ENCODE peak calls at places on chromosomes 3 and 15, in eight cellular contexts. D is IMR-90, G is astrocyte, B is dorsolateral prefrontal cortex, T is GM23338, S is fibroblast of the aortic adventitia, H is brain microvascular endothelial cell, P is fibroblast of lung. R is an unnamed sample.

GRCh38 chr15:75606711-75607684 is 18.5 kb downstream of the SNUPN start:
- DNase-seq in D (peak), G (peak), B (no peak), T (no peak), S (no peak), H (peak), P (peak), R (peak)

GRCh38 chr3:37945803-37946530 is 44.6 kb upstream of the VILL start:
- DNase-seq in D (peak), G (peak), B (no peak), T (no peak), S (peak), H (peak), P (peak), R (no peak)

GRCh38 chr15:84570164-84570692 is 30.6 kb upstream of the ZSCAN2 start:
- DNase-seq in D (no peak), G (peak), B (peak), T (peak), S (no peak), H (no peak), P (peak), R (peak)

GRCh38 chr15:83652606-83653204 is 1.2 kb upstream of the ADAMTSL3 start:
- DNase-seq in D (no peak), G (no peak), B (no peak), T (no peak), S (no peak), H (no peak), P (no peak), R (no peak)

GRCh38 chr15:59148160-59148810 is 43.3 kb downstream of the CCNB2 start:
- DNase-seq in D (peak), G (peak), B (no peak), T (peak), S (peak), H (no peak), P (peak), R (no peak)

GRCh38 chr15:99019558-99020540 is 12.3 kb upstream of the PGPEP1L start:
- DNase-seq in D (peak), G (peak), B (no peak), T (no peak), S (peak), H (peak), P (peak), R (peak)

GRCh38 chr3:89287902-89288520 is 180.6 kb downstream of the EPHA3 start:
- DNase-seq in D (no peak), G (no peak), B (no peak), T (no peak), S (no peak), H (no peak), P (no peak), R (no peak)

GRCh38 chr3:77825045-77825827 is 785.3 kb downstream of the ROBO2 start:
- DNase-seq in D (peak), G (peak), B (no peak), T (no peak), S (no peak), H (peak), P (peak), R (peak)

GRCh38 chr3:45966371-45966780 is 23.1 kb downstream of the CXCR6 start:
- DNase-seq in D (no peak), G (no peak), B (no peak), T (peak), S (no peak), H (no peak), P (no peak), R (no peak)

GRCh38 chr3:50297896-50298725 is 1.1 kb downstream of the HYAL3 start:
- DNase-seq in D (no peak), G (no peak), B (no peak), T (peak), S (no peak), H (no peak), P (no peak), R (no peak)

GRCh38 chr3:8903191-8903590 is 60.1 kb downstream of the RAD18 start:
- DNase-seq in D (peak), G (peak), B (no peak), T (no peak), S (no peak), H (no peak), P (peak), R (no peak)

GRCh38 chr3:8895829-8896228 is 67.4 kb downstream of the RAD18 start:
- DNase-seq in D (no peak), G (no peak), B (no peak), T (no peak), S (no peak), H (no peak), P (no peak), R (no peak)

DNA sequence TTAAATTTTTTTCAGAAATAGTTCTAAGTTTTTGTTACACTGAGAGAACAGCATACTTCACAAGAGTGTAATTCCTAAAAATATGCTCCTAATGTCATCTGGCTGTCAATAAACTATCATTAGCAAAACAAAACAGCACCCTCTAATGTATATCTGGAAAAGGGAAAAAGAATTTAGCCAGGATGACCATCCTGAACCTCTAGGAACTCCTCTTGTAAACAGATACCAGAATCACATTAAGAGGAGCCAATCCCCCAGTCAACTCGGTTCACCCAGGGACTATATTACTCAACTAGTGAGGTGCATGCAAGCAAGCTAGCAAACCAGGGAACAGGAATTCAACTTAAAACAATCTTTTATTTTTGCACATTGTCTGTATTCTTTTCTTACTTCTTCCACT is 63.2 kb downstream of the RAD18 start:
- DNase-seq in D (peak), G (no peak), B (no peak), T (peak), S (no peak), H (no peak), P (peak), R (peak)
- TF ChIP-seq CTCF in D (peak), G (no peak), B (no peak), T (no peak), S (no peak), H (no peak), P (no peak), R (no peak)

GRCh38 chr3:197670361-197670760 is 66.3 kb downstream of the RUBCN start:
- DNase-seq in D (no peak), G (no peak), B (no peak), T (no peak), S (no peak), H (no peak), P (no peak), R (no peak)

GRCh38 chr3:197674741-197675567 is 61.8 kb downstream of the RUBCN start:
- DNase-seq in D (no peak), G (no peak), B (no peak), T (no peak), S (no peak), H (no peak), P (no peak), R (no peak)

GRCh38 chr3:197680955-197681521 is 55.7 kb downstream of the RUBCN start:
- DNase-seq in D (no peak), G (no peak), B (no peak), T (peak), S (no peak), H (no peak), P (no peak), R (no peak)

DNA sequence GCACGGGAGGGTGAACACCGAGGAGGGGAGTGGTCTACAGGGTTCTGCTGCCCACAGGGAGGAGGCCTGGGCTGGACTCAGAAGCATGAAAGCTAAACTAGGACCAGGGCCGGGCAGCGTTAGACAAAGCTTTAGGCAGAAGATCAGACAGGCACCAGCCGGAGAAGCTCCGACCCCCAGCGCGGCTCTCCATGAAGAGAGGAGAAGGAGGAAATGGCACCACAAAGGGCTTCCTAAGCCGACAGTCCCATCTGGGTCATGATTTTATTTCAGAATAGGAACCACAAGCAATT is 61.2 kb downstream of the RUBCN start:
- DNase-seq in D (no peak), G (no peak), B (no peak), T (no peak), S (no peak), H (no peak), P (no peak), R (no peak)
- H3K4me3 ChIP-seq in D (no peak), G (no peak), B (no peak), T (no peak), S (no peak), H (no peak), P (no peak), R (no peak)

GRCh38 chr15:79168922-79169322 is 78.3 kb upstream of the RASGRF1 start:
- DNase-seq in D (no peak), G (peak), B (peak), T (peak), S (peak), H (peak), P (peak), R (no peak)
- TF ChIP-seq CTCF in D (no peak), G (no peak), B (peak), T (peak), S (peak), H (peak), P (no peak), R (no peak)

GRCh38 chr15:25863067-25863967 is at the start of gene ATP10A:
- DNase-seq in D (peak), G (peak), B (no peak), T (peak), S (peak), H (peak), P (peak), R (peak)
- H3K4me3 ChIP-seq in D (peak), G (peak), B (peak), T (peak), S (peak), H (peak), P (peak), R (peak)

GRCh38 chr3:81643721-81644120 is 117.7 kb downstream of the GBE1 start:
- DNase-seq in D (peak), G (peak), B (no peak), T (peak), S (peak), H (peak), P (peak), R (peak)
- TF ChIP-seq CTCF in D (peak), G (peak), B (peak), T (peak), S (peak), H (peak), P (peak), R (peak)

DNA sequence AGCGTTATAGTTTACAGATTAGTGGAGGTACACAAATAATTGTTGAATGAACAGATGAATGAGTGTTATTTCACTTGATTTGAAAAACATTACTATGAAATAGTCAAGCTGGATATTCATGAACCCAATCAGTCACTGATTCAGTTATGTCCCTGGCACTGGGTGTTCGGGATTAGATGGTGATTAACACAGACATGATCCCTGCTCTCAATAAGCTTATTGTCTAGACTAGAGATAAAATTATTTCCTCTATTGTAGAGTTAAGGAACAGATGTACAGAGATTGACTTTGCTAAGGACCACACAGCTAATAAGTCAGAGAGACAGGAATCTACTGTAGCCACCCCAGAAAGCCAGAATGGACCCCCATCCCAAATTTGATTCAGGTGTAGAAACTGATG is 963 bp downstream of the GRAMD1C start:
- DNase-seq in D (no peak), G (no peak), B (no peak), T (no peak), S (no peak), H (no peak), P (no peak), R (no peak)
- H3K4me3 ChIP-seq in D (peak), G (peak), B (peak), T (peak), S (peak), H (peak), P (peak), R (peak)

GRCh38 chr3:158649791-158650190 is 5.5 kb downstream of the GFM1 start:
- DNase-seq in D (no peak), G (no peak), B (no peak), T (no peak), S (no peak), H (no peak), P (no peak), R (no peak)
- TF ChIP-seq CTCF in D (no peak), G (no peak), B (no peak), T (no peak), S (no peak), H (no peak), P (no peak), R (no peak)

GRCh38 chr15:66706840-66707239 is 4.8 kb downstream of the SMAD6 start:
- DNase-seq in D (no peak), G (no peak), B (no peak), T (no peak), S (no peak), H (no peak), P (no peak), R (no peak)
- H3K4me3 ChIP-seq in D (no peak), G (no peak), B (no peak), T (no peak), S (peak), H (no peak), P (no peak), R (no peak)

GRCh38 chr15:45401665-45402161 is 23.4 kb upstream of the GATM start:
- DNase-seq in D (no peak), G (no peak), B (no peak), T (peak), S (no peak), H (no peak), P (no peak), R (no peak)
- TF ChIP-seq CTCF in D (no peak), G (no peak), B (no peak), T (no peak), S (no peak), H (no peak), P (no peak), R (no peak)